ENCODE peak calls at places on chromosomes 11 and 22, in six cellular contexts. One of them, this sample, is unnamed.

GRCh38 chr11:119108151-119108856 is 1.2 kb downstream of the C2CD2L start:
- DNase-seq in transverse colon: peak; percentile 64
- DNase-seq in lower lobe of right lung: peak; percentile 69
- DNase-seq in sigmoid colon: no peak
- DNase-seq in kidney: peak; percentile 87
- DNase-seq in ovary: no peak
- DNase-seq in this sample: peak; percentile 43

GRCh38 chr11:68214173-68215086 is 1.3 kb upstream of the KMT5B start:
- DNase-seq in transverse colon: peak; percentile 36
- DNase-seq in lower lobe of right lung: no peak
- DNase-seq in sigmoid colon: no peak
- DNase-seq in kidney: peak; percentile 86
- DNase-seq in ovary: peak; percentile 37
- DNase-seq in this sample: no peak

GRCh38 chr11:65573391-65574146 is 1.2 kb downstream of the FAM89B start:
- DNase-seq in transverse colon: peak; percentile 49
- DNase-seq in lower lobe of right lung: no peak
- DNase-seq in sigmoid colon: peak; percentile 83
- DNase-seq in kidney: peak; percentile 87
- DNase-seq in ovary: peak; percentile 44
- DNase-seq in this sample: no peak

GRCh38 chr22:42439021-42439420 is 6.8 kb upstream of the NFAM1 start:
- DNase-seq in transverse colon: no peak
- DNase-seq in lower lobe of right lung: no peak
- DNase-seq in sigmoid colon: no peak
- DNase-seq in kidney: no peak
- DNase-seq in ovary: no peak
- DNase-seq in this sample: no peak

GRCh38 chr22:18024276-18024939 is at the start of gene MICAL3:
- DNase-seq in transverse colon: peak; percentile 75
- DNase-seq in lower lobe of right lung: no peak
- DNase-seq in sigmoid colon: peak; percentile 77
- DNase-seq in kidney: peak; percentile 84
- DNase-seq in ovary: peak; percentile 50
- DNase-seq in this sample: peak; percentile 57

GRCh38 chr11:102239906-102240305 is 77.4 kb upstream of the BIRC3 start:
- DNase-seq in transverse colon: no peak
- DNase-seq in lower lobe of right lung: no peak
- DNase-seq in sigmoid colon: no peak
- DNase-seq in kidney: no peak
- DNase-seq in ovary: no peak
- DNase-seq in this sample: no peak

GRCh38 chr11:84558085-84558905 is 1068.8 kb downstream of the DLG2 start:
- DNase-seq in transverse colon: peak; percentile 31
- DNase-seq in lower lobe of right lung: no peak
- DNase-seq in sigmoid colon: no peak
- DNase-seq in kidney: no peak
- DNase-seq in ovary: no peak
- DNase-seq in this sample: peak; percentile 15

GRCh38 chr22:50599816-50600454 is 658 bp upstream of the MAPK8IP2 start:
- DNase-seq in transverse colon: peak; percentile 49
- DNase-seq in lower lobe of right lung: no peak
- DNase-seq in sigmoid colon: peak; percentile 72
- DNase-seq in kidney: peak; percentile 85
- DNase-seq in ovary: peak; percentile 61
- DNase-seq in this sample: no peak

GRCh38 chr11:8480858-8481257 is 113.2 kb downstream of the STK33 start:
- DNase-seq in transverse colon: no peak
- DNase-seq in lower lobe of right lung: no peak
- DNase-seq in sigmoid colon: no peak
- DNase-seq in kidney: no peak
- DNase-seq in ovary: no peak
- DNase-seq in this sample: no peak

GRCh38 chr11:3773180-3773579 is 24.2 kb downstream of the NUP98 start:
- DNase-seq in transverse colon: no peak
- DNase-seq in lower lobe of right lung: no peak
- DNase-seq in sigmoid colon: no peak
- DNase-seq in kidney: no peak
- DNase-seq in ovary: no peak
- DNase-seq in this sample: no peak

GRCh38 chr11:3781423-3781822 is 15.9 kb downstream of the NUP98 start:
- DNase-seq in transverse colon: no peak
- DNase-seq in lower lobe of right lung: no peak
- DNase-seq in sigmoid colon: no peak
- DNase-seq in kidney: no peak
- DNase-seq in ovary: no peak
- DNase-seq in this sample: no peak

DNA sequence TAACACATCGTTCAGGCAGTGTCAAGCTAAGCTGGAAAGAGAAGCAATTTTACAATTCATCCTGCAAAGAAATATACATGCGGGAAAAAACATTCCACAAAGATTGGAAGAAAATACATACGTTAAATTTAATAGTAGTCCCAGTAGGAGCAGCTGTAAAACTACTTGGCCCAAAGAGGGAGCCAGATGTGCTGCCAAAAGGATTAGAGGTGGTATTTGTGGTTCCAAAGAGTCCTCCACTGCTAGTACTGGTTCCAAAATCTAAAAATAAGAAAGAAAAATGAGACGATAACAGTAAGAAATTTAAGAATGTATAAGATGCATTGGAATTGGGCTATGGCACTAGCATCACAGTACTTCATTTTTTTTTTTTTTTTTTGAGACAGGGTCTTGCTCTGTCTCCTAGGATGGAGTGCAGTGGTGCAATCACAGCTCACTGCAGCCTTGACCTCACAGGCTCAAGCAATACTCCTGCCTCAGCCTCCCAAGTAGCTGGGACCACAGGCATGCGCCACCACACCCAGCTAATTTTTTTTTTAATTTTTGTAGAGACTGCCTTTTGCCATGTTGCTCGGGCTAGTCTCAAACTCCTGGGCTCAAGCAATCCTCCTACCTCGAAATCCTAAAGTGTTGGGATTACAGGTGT is 21.5 kb downstream of the NUP98 start:
- DNase-seq in transverse colon: no peak
- DNase-seq in lower lobe of right lung: no peak
- DNase-seq in sigmoid colon: no peak
- DNase-seq in kidney: no peak
- DNase-seq in ovary: no peak
- DNase-seq in this sample: no peak
- TF ChIP-seq CTCF in transverse colon: no peak
- TF ChIP-seq CTCF in lower lobe of right lung: no peak
- TF ChIP-seq CTCF in sigmoid colon: no peak
- TF ChIP-seq CTCF in kidney: no peak
- TF ChIP-seq CTCF in ovary: no peak
- TF ChIP-seq CTCF in this sample: no peak

DNA sequence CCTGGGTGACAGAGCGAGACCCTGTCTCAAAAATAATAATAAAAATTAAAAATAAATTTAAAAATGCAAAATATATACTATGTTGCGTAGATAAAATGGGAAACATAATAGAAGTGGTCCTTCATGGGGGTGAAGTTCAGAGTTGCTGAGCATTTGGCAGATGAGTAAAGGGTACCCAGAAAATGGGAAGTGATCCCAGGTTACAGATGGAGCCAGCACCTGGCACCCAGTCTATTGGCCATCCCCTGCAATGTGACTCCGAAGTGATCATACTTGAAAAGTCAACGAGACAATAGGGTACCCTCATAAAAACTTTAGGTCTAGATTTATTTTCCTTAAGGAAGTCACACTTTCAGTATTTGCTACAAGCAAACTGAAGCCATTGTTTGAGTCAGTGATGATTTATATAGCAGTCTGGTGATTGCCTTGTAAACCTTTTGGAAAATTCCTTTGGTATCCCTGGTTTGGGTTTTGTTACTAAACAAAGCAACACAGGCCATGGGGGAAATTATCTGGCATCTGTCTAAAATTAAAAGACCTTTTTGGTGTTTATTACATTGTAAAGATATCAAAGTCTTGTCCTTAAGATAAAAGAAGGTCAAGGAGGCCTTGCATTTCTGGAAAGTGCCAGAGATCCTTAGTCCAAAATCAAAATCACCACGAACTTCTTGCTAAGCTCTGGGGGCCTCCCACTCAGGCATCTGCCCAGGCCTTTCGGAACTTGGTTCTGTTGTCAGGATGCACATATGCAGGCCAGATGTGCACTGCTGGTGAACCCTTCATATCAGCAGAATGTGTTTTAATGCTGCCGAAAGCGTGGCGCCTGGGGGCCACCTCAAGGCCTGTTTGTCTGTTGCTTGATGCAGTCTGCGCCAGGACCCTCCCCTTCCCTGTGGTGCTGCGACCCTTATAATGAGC is 4.3 kb downstream of the SMARCB1 start:
- DNase-seq in transverse colon: no peak
- DNase-seq in lower lobe of right lung: peak; percentile 26
- DNase-seq in sigmoid colon: no peak
- DNase-seq in kidney: peak; percentile 71
- DNase-seq in ovary: peak; percentile 78
- DNase-seq in this sample: no peak
- H3K4me1 ChIP-seq in transverse colon: peaks cover 29% of the 10 kb centered on the region
- H3K4me1 ChIP-seq in lower lobe of right lung: peaks cover 34% of the 10 kb centered on the region
- H3K4me1 ChIP-seq in sigmoid colon: peaks cover 55% of the 10 kb centered on the region
- H3K4me1 ChIP-seq in kidney: peaks cover 10% of the 10 kb centered on the region
- H3K4me1 ChIP-seq in ovary: peaks cover 40% of the 10 kb centered on the region
- H3K4me1 ChIP-seq in this sample: peaks cover 6% of the 10 kb centered on the region

DNA sequence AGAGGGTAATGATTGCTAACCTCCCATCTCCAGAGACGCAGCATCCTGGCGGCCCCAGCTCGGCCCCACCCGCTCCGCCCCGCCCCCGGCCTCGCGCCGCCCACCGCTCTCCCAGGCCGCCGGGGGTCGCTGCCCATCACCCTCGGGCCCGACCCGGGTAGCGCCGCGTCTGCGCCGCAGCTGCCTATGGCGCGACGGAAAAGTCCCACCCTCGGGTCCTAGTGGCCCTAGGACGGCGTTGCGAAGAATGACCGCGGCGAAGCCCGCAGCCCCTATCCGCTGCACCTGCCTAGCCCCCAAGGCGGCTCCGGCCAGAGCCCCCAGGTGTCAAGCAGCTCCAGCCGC is 457 bp downstream of the CPSF7 start:
- DNase-seq in transverse colon: peak; percentile 63
- DNase-seq in lower lobe of right lung: no peak
- DNase-seq in sigmoid colon: peak; percentile 75
- DNase-seq in kidney: no peak
- DNase-seq in ovary: no peak
- DNase-seq in this sample: no peak
- TF ChIP-seq CTCF in transverse colon: peak; percentile 36
- TF ChIP-seq CTCF in lower lobe of right lung: peak; percentile 29
- TF ChIP-seq CTCF in sigmoid colon: no peak
- TF ChIP-seq CTCF in kidney: no peak
- TF ChIP-seq CTCF in ovary: no peak
- TF ChIP-seq CTCF in this sample: no peak

GRCh38 chr22:44207981-44208317 is 27.2 kb downstream of the PARVG start:
- DNase-seq in transverse colon: no peak
- DNase-seq in lower lobe of right lung: no peak
- DNase-seq in sigmoid colon: no peak
- DNase-seq in kidney: no peak
- DNase-seq in ovary: no peak
- DNase-seq in this sample: no peak
- H3K4me1 ChIP-seq in transverse colon: no peaks in the 10 kb centered on the region
- H3K4me1 ChIP-seq in lower lobe of right lung: no peaks in the 10 kb centered on the region
- H3K4me1 ChIP-seq in sigmoid colon: peaks cover 17% of the 10 kb centered on the region
- H3K4me1 ChIP-seq in kidney: no peaks in the 10 kb centered on the region
- H3K4me1 ChIP-seq in ovary: no peaks in the 10 kb centered on the region
- H3K4me1 ChIP-seq in this sample: no peaks in the 10 kb centered on the region

GRCh38 chr11:64314805-64315561 is 2.4 kb downstream of the TRMT112 start:
- DNase-seq in transverse colon: no peak
- DNase-seq in lower lobe of right lung: no peak
- DNase-seq in sigmoid colon: no peak
- DNase-seq in kidney: no peak
- DNase-seq in ovary: no peak
- DNase-seq in this sample: no peak
- TF ChIP-seq CTCF in transverse colon: no peak
- TF ChIP-seq CTCF in lower lobe of right lung: no peak
- TF ChIP-seq CTCF in sigmoid colon: no peak
- TF ChIP-seq CTCF in kidney: no peak
- TF ChIP-seq CTCF in ovary: no peak
- TF ChIP-seq CTCF in this sample: no peak

GRCh38 chr11:17564687-17565042 is 17.6 kb downstream of the OTOG start:
- DNase-seq in transverse colon: no peak
- DNase-seq in lower lobe of right lung: no peak
- DNase-seq in sigmoid colon: no peak
- DNase-seq in kidney: no peak
- DNase-seq in ovary: no peak
- DNase-seq in this sample: no peak

GRCh38 chr11:17561466-17562001 is 14.5 kb downstream of the OTOG start:
- DNase-seq in transverse colon: no peak
- DNase-seq in lower lobe of right lung: no peak
- DNase-seq in sigmoid colon: peak; percentile 55
- DNase-seq in kidney: peak; percentile 46
- DNase-seq in ovary: no peak
- DNase-seq in this sample: no peak

GRCh38 chr11:17561111-17561415 is 14.0 kb downstream of the OTOG start:
- DNase-seq in transverse colon: no peak
- DNase-seq in lower lobe of right lung: no peak
- DNase-seq in sigmoid colon: peak; percentile 47
- DNase-seq in kidney: no peak
- DNase-seq in ovary: no peak
- DNase-seq in this sample: no peak

GRCh38 chr11:17563248-17563647 is 16.2 kb downstream of the OTOG start:
- DNase-seq in transverse colon: no peak
- DNase-seq in lower lobe of right lung: no peak
- DNase-seq in sigmoid colon: peak; percentile 37
- DNase-seq in kidney: peak; percentile 67
- DNase-seq in ovary: no peak
- DNase-seq in this sample: no peak

DNA sequence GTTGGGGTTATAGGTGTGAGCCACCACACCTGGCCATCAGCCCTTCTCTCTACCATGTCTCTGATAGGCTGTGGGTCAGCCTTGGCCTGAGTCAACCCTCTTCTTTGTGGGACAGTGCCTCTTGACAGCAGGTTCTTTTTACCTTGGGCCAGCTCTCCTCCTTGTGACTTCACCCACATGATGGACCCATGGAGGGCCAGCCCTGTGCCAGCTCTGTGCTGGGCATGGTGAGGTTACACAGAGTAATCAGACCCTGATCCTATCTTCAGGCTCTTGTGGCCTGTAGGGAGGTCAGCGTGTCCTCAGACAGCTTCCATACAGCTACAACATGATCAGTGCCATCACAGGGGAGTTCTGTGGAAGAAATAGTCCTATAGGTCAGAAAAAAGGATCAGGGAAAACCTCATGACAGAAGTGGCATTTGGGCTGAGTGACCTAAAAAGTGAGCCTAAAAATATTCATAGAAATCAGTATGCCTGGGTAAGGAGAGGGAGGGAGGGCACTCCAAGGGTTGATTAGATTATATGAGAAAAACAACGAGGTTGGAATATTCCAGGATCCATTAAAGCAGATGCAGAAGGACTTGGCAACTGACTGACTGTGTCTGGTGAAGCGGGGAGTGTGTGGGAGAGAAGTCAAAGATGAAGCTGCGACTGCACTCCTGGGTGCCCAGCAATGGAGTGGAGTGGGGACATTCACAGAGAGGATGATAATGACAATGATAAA is 17.1 kb downstream of the OTOG start:
- DNase-seq in transverse colon: no peak
- DNase-seq in lower lobe of right lung: no peak
- DNase-seq in sigmoid colon: peak; percentile 57
- DNase-seq in kidney: peak; percentile 9
- DNase-seq in ovary: no peak
- DNase-seq in this sample: no peak
- H3K4me1 ChIP-seq in transverse colon: no peaks in the 10 kb centered on the region
- H3K4me1 ChIP-seq in lower lobe of right lung: no peaks in the 10 kb centered on the region
- H3K4me1 ChIP-seq in sigmoid colon: no peaks in the 10 kb centered on the region
- H3K4me1 ChIP-seq in kidney: no peaks in the 10 kb centered on the region
- H3K4me1 ChIP-seq in ovary: no peaks in the 10 kb centered on the region
- H3K4me1 ChIP-seq in this sample: no peaks in the 10 kb centered on the region